ENCODE peak calls at places on chromosomes 5 and 9, in four cellular contexts. One of them, this sample, is unnamed.

GRCh38 chr5:106092455-106092854 is 1578.3 kb downstream of the EFNA5 start:
- DNase-seq in H9: no peak
- DNase-seq in H1: no peak
- DNase-seq in IMR-90: no peak
- DNase-seq in this sample: no peak

GRCh38 chr9:37037137-37037743 is 3.2 kb upstream of the PAX5 start:
- DNase-seq in H9: peak
- DNase-seq in H1: no peak
- DNase-seq in IMR-90: no peak
- DNase-seq in this sample: peak

GRCh38 chr5:138274189-138274853 is at the start of gene GFRA3:
- DNase-seq in H9: peak
- DNase-seq in H1: peak
- DNase-seq in IMR-90: no peak
- DNase-seq in this sample: peak

GRCh38 chr9:115207003-115207837 is 89.3 kb upstream of the TNC start:
- DNase-seq in H9: no peak
- DNase-seq in H1: no peak
- DNase-seq in IMR-90: peak
- DNase-seq in this sample: peak

GRCh38 chr9:126526218-126527108 is 87.3 kb upstream of the LMX1B start:
- DNase-seq in H9: no peak
- DNase-seq in H1: no peak
- DNase-seq in IMR-90: no peak
- DNase-seq in this sample: no peak

GRCh38 chr9:84271004-84271886 is 69.3 kb downstream of the SLC28A3 start:
- DNase-seq in H9: peak
- DNase-seq in H1: peak
- DNase-seq in IMR-90: peak
- DNase-seq in this sample: peak

GRCh38 chr5:36403601-36404311 is 102.1 kb upstream of the RANBP3L start:
- DNase-seq in H9: no peak
- DNase-seq in H1: no peak
- DNase-seq in IMR-90: peak
- DNase-seq in this sample: no peak

GRCh38 chr9:16458696-16459420 is 411.6 kb downstream of the BNC2 start:
- DNase-seq in H9: no peak
- DNase-seq in H1: no peak
- DNase-seq in IMR-90: peak
- DNase-seq in this sample: no peak

GRCh38 chr5:160567031-160567705 is 145.5 kb downstream of the PTTG1 start:
- DNase-seq in H9: no peak
- DNase-seq in H1: no peak
- DNase-seq in IMR-90: no peak
- DNase-seq in this sample: no peak

GRCh38 chr9:12956261-12956660 is 181.4 kb downstream of the LURAP1L start:
- DNase-seq in H9: no peak
- DNase-seq in H1: no peak
- DNase-seq in IMR-90: no peak
- DNase-seq in this sample: peak

GRCh38 chr5:179314606-179315355 is 30.5 kb downstream of the ADAMTS2 start:
- DNase-seq in H9: no peak
- DNase-seq in H1: no peak
- DNase-seq in IMR-90: no peak
- DNase-seq in this sample: no peak

GRCh38 chr5:9546973-9547947 is 1.4 kb upstream of the SEMA5A start:
- DNase-seq in H9: peak
- DNase-seq in H1: peak
- DNase-seq in IMR-90: peak
- DNase-seq in this sample: peak

GRCh38 chr5:16364906-16365305 is 100.7 kb downstream of the ZNF622 start:
- DNase-seq in H9: no peak
- DNase-seq in H1: no peak
- DNase-seq in IMR-90: no peak
- DNase-seq in this sample: no peak

GRCh38 chr9:85900504-85901201 is 40.3 kb upstream of the NAA35 start:
- DNase-seq in H9: peak
- DNase-seq in H1: peak
- DNase-seq in IMR-90: peak
- DNase-seq in this sample: peak

GRCh38 chr9:27572566-27572917 is 739 bp downstream of the C9orf72 start:
- DNase-seq in H9: no peak
- DNase-seq in H1: no peak
- DNase-seq in IMR-90: no peak
- DNase-seq in this sample: peak

GRCh38 chr5:19986036-19986619 is 1.9 kb downstream of the CDH18 start:
- DNase-seq in H9: no peak
- DNase-seq in H1: no peak
- DNase-seq in IMR-90: no peak
- DNase-seq in this sample: no peak

GRCh38 chr9:136544549-136545064 is 1.2 kb downstream of the NOTCH1 start:
- DNase-seq in H9: no peak
- DNase-seq in H1: no peak
- DNase-seq in IMR-90: no peak
- DNase-seq in this sample: no peak

GRCh38 chr5:14305045-14305444 is 161.9 kb downstream of the TRIO start:
- DNase-seq in H9: no peak
- DNase-seq in H1: no peak
- DNase-seq in IMR-90: peak
- DNase-seq in this sample: no peak

GRCh38 chr9:37293664-37294524 is 128.6 kb upstream of the GRHPR start:
- DNase-seq in H9: no peak
- DNase-seq in H1: no peak
- DNase-seq in IMR-90: peak
- DNase-seq in this sample: peak

GRCh38 chr9:98479967-98480847 is 224.8 kb upstream of the TBC1D2 start:
- DNase-seq in H9: no peak
- DNase-seq in H1: no peak
- DNase-seq in IMR-90: peak
- DNase-seq in this sample: no peak

GRCh38 chr5:91443028-91443427 is 59.9 kb upstream of the ARRDC3 start:
- DNase-seq in H9: no peak
- DNase-seq in H1: no peak
- DNase-seq in IMR-90: peak
- DNase-seq in this sample: no peak

GRCh38 chr9:15426019-15426418 is 3.3 kb downstream of the SNAPC3 start:
- DNase-seq in H9: no peak
- DNase-seq in H1: no peak
- DNase-seq in IMR-90: no peak
- DNase-seq in this sample: no peak

GRCh38 chr5:61674403-61674802 is 342.3 kb downstream of the ZSWIM6 start:
- DNase-seq in H9: no peak
- DNase-seq in H1: no peak
- DNase-seq in IMR-90: no peak
- DNase-seq in this sample: no peak

GRCh38 chr5:125058185-125058826 is 311.9 kb upstream of the ZNF608 start:
- DNase-seq in H9: no peak
- DNase-seq in H1: no peak
- DNase-seq in IMR-90: peak
- DNase-seq in this sample: no peak

GRCh38 chr9:108687360-108687981 is 168.3 kb downstream of the ACTL7B start:
- DNase-seq in H9: no peak
- DNase-seq in H1: no peak
- DNase-seq in IMR-90: peak
- DNase-seq in this sample: peak

GRCh38 chr5:140827704-140828401 is at the start of gene PCDHA6:
- DNase-seq in H9: no peak
- DNase-seq in H1: no peak
- DNase-seq in IMR-90: no peak
- DNase-seq in this sample: peak

GRCh38 chr5:158553195-158553945 is 546.3 kb downstream of the EBF1 start:
- DNase-seq in H9: no peak
- DNase-seq in H1: no peak
- DNase-seq in IMR-90: no peak
- DNase-seq in this sample: no peak

GRCh38 chr5:172065431-172066065 is 59.1 kb upstream of the FBXW11 start:
- DNase-seq in H9: peak
- DNase-seq in H1: no peak
- DNase-seq in IMR-90: peak
- DNase-seq in this sample: no peak

GRCh38 chr5:142262683-142263082 is 62.1 kb downstream of the SPRY4 start:
- DNase-seq in H9: no peak
- DNase-seq in H1: no peak
- DNase-seq in IMR-90: no peak
- DNase-seq in this sample: no peak

GRCh38 chr9:132160802-132161742 is 786 bp upstream of the NTNG2 start:
- DNase-seq in H9: no peak
- DNase-seq in H1: no peak
- DNase-seq in IMR-90: peak
- DNase-seq in this sample: peak

GRCh38 chr9:130606887-130607582 is 27.7 kb downstream of the FUBP3 start:
- DNase-seq in H9: no peak
- DNase-seq in H1: no peak
- DNase-seq in IMR-90: peak
- DNase-seq in this sample: no peak
- H3K56ac ChIP-seq in H9: no peak
- H3K56ac ChIP-seq in H1: no peak
- H3K56ac ChIP-seq in IMR-90: no peak
- H3K56ac ChIP-seq in this sample: no peak

GRCh38 chr5:173299820-173300219 is 28.4 kb downstream of the STC2 start:
- DNase-seq in H9: no peak
- DNase-seq in H1: no peak
- DNase-seq in IMR-90: no peak
- DNase-seq in this sample: no peak
- H2BK15ac ChIP-seq in H9: no peak
- H2BK15ac ChIP-seq in H1: peak
- H2BK15ac ChIP-seq in IMR-90: no peak
- H2BK15ac ChIP-seq in this sample: no peak

DNA sequence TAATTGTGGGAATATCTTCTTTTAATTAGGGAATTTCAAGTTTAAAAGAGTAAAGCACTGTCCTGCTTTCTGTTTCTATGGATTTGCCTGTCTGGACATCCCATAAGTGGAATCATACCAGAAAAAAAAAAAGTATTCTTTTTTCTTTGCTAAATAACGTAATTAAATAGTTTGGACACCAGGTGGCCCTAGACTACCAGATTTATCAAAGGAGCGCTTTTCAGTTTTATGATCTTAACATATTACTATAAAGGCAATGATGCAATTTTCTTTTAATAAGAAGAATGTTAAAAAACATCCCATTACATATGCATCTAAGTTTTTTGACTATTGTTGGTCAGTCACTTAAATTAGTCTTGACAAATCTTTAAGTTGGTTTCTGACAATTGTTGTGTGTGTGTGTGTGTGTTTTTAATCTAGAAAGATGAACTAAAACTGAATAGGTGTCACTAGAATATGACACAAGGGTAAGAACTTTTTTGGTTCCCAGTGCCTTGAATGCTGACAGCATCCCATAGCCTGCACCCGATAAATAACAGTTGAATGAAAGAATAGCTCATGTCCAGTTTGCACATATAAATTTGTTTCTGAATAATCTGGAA is 49.5 kb downstream of the C5orf22 start:
- DNase-seq in H9: no peak
- DNase-seq in H1: no peak
- DNase-seq in IMR-90: peak
- DNase-seq in this sample: peak
- H4K8ac ChIP-seq in H9: no peak
- H4K8ac ChIP-seq in H1: no peak
- H4K8ac ChIP-seq in IMR-90: no peak
- H4K8ac ChIP-seq in this sample: no peak

GRCh38 chr5:132026516-132027008 is 15.1 kb upstream of the ACSL6 start:
- DNase-seq in H9: no peak
- DNase-seq in H1: no peak
- DNase-seq in IMR-90: no peak
- DNase-seq in this sample: no peak

GRCh38 chr5:132027027-132027426 is 15.6 kb upstream of the ACSL6 start:
- DNase-seq in H9: no peak
- DNase-seq in H1: no peak
- DNase-seq in IMR-90: no peak
- DNase-seq in this sample: no peak

GRCh38 chr5:132024789-132025402 is 13.4 kb upstream of the ACSL6 start:
- DNase-seq in H9: peak
- DNase-seq in H1: no peak
- DNase-seq in IMR-90: no peak
- DNase-seq in this sample: peak

GRCh38 chr5:132024117-132024435 is 12.6 kb upstream of the ACSL6 start:
- DNase-seq in H9: no peak
- DNase-seq in H1: no peak
- DNase-seq in IMR-90: no peak
- DNase-seq in this sample: no peak

DNA sequence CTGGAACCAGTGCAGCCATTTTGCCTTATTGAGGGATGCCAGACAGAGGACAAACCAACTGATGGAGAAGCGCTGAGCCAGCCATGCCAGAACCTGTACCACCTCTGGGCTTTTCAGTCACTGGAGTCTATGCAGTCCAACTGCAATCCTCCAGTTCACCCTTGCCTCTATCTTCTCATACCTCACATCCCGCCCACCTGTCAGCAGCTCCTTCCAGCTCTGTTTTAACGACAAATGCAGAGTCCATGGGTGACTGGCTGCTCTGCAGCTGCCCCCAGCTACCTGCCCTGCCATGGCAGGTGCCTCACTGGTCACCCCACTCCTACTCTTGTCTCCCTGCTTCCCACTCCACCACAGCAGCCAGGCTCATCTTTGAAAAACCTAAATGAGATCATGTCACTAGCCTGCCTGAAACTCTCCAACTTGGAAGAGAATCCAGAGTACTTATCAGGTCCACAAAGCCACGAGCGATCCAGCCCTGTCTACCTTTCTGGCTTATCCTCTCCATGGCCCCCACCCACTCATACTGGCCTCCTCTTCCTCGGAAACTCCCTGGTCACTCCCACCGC is 14.0 kb upstream of the ACSL6 start:
- DNase-seq in H9: no peak
- DNase-seq in H1: no peak
- DNase-seq in IMR-90: no peak
- DNase-seq in this sample: no peak
- H3K56ac ChIP-seq in H9: no peak
- H3K56ac ChIP-seq in H1: no peak
- H3K56ac ChIP-seq in IMR-90: no peak
- H3K56ac ChIP-seq in this sample: no peak